ENCODE peak calls at places on chromosomes 13 and 19, in nine cellular contexts. T is RWPE1, L is fibroblast of lung, M is neuronal stem cell, J is GM12864, S is omental fat pad, D is head of caudate nucleus, G is activated T-cell treated with anti-CD3 and anti-CD28 coated beads for 4 hours, E is heart right ventricle. A is an unnamed sample.
A peak's percentile ranks its signal among the peaks of the same experiment; 100 is the strongest.

GRCh38 chr13:95624020-95624419 is 20.5 kb downstream of the DZIP1 start:
- DNase-seq in T (peak; percentile 42), L (peak; percentile 72), M (peak; percentile 51), J (peak; percentile 12), S (no peak), D (peak; percentile 18), G (peak; percentile 1), E (no peak), A (no peak)

GRCh38 chr13:26716984-26717383 is 43.6 kb downstream of the GPR12 start:
- DNase-seq in T (no peak), L (no peak), M (no peak), J (no peak), S (no peak), D (no peak), G (no peak), E (no peak), A (no peak)

GRCh38 chr13:28636677-28637317 is 22.1 kb upstream of the POMP start:
- DNase-seq in T (peak; percentile 45), L (peak; percentile 75), M (peak; percentile 38), J (no peak), S (no peak), D (peak; percentile 66), G (peak; percentile 15), E (no peak), A (no peak)

GRCh38 chr19:55973982-55974381 is 12.6 kb upstream of the NLRP5 start:
- DNase-seq in T (no peak), L (no peak), M (no peak), J (no peak), S (no peak), D (no peak), G (no peak), E (no peak), A (no peak)

GRCh38 chr13:113112893-113113845 is 7.6 kb downstream of the F7 start:
- DNase-seq in T (no peak), L (no peak), M (no peak), J (no peak), S (no peak), D (no peak), G (no peak), E (no peak), A (no peak)

GRCh38 chr19:7925171-7925837 is 631 bp downstream of the CTXN1 start:
- DNase-seq in T (peak; percentile 53), L (peak; percentile 71), M (peak; percentile 94), J (no peak), S (peak; percentile 82), D (peak; percentile 73), G (peak; percentile 70), E (peak; percentile 76), A (peak; percentile 75)

GRCh38 chr13:53250272-53250875 is 221.8 kb downstream of the OLFM4 start:
- DNase-seq in T (peak; percentile 53), L (peak; percentile 78), M (peak; percentile 80), J (peak; percentile 30), S (no peak), D (peak; percentile 19), G (no peak), E (no peak), A (no peak)

GRCh38 chr19:6108721-6109633 is 1.3 kb downstream of the RFX2 start:
- DNase-seq in T (peak; percentile 31), L (peak; percentile 69), M (no peak), J (no peak), S (peak; percentile 66), D (peak; percentile 29), G (peak; percentile 72), E (peak; percentile 57), A (no peak)

GRCh38 chr13:72221276-72221962 is 354.4 kb upstream of the DACH1 start:
- DNase-seq in T (peak; percentile 16), L (no peak), M (no peak), J (no peak), S (no peak), D (no peak), G (no peak), E (no peak), A (no peak)

GRCh38 chr13:113647351-113648217 is 10.4 kb downstream of the ATP4B start:
- DNase-seq in T (peak; percentile 39), L (peak; percentile 54), M (no peak), J (no peak), S (peak; percentile 57), D (peak; percentile 92), G (no peak), E (peak; percentile 90), A (no peak)

GRCh38 chr13:30832845-30833332 is 73.2 kb upstream of the MEDAG start:
- DNase-seq in T (peak; percentile 77), L (no peak), M (no peak), J (no peak), S (peak; percentile 36), D (no peak), G (no peak), E (peak; percentile 44), A (no peak)

GRCh38 chr13:97391201-97391600 is 42.8 kb upstream of the RAP2A start:
- DNase-seq in T (no peak), L (no peak), M (no peak), J (no peak), S (no peak), D (no peak), G (no peak), E (no peak), A (no peak)

GRCh38 chr19:1862424-1863307 is 713 bp downstream of the KLF16 start:
- DNase-seq in T (no peak), L (no peak), M (no peak), J (no peak), S (no peak), D (no peak), G (peak; percentile 48), E (peak; percentile 61), A (no peak)

GRCh38 chr19:35905178-35905727 is 2.8 kb downstream of the TYROBP start:
- DNase-seq in T (no peak), L (no peak), M (no peak), J (no peak), S (no peak), D (no peak), G (no peak), E (no peak), A (no peak)

GRCh38 chr19:55319786-55320185 is 5.4 kb downstream of the TMEM150B start:
- DNase-seq in T (peak; percentile 43), L (peak; percentile 35), M (peak; percentile 72), J (no peak), S (no peak), D (peak; percentile 53), G (no peak), E (peak; percentile 55), A (no peak)

GRCh38 chr19:28880735-28881401 is 332.1 kb downstream of the UQCRFS1 start:
- DNase-seq in T (no peak), L (no peak), M (no peak), J (no peak), S (no peak), D (no peak), G (no peak), E (no peak), A (no peak)

GRCh38 chr19:48844472-48844871 is 8.2 kb upstream of the HSD17B14 start:
- DNase-seq in T (peak; percentile 50), L (peak; percentile 68), M (no peak), J (no peak), S (no peak), D (no peak), G (no peak), E (no peak), A (no peak)

GRCh38 chr13:47862841-47863240 is 138.2 kb downstream of the SUCLA2 start:
- DNase-seq in T (no peak), L (no peak), M (no peak), J (no peak), S (no peak), D (no peak), G (no peak), E (no peak), A (no peak)

GRCh38 chr13:66410314-66410713 is 819.8 kb downstream of the PCDH9 start:
- DNase-seq in T (no peak), L (no peak), M (no peak), J (no peak), S (no peak), D (no peak), G (no peak), E (no peak), A (no peak)

GRCh38 chr13:32650705-32651311 is 64.6 kb downstream of the PDS5B start:
- DNase-seq in T (peak; percentile 25), L (peak; percentile 83), M (peak; percentile 33), J (peak; percentile 60), S (no peak), D (peak; percentile 56), G (peak; percentile 43), E (no peak), A (peak; percentile 51)

GRCh38 chr19:40525234-40526051 is 51.2 kb upstream of the SHKBP1 start:
- DNase-seq in T (no peak), L (no peak), M (no peak), J (no peak), S (no peak), D (no peak), G (no peak), E (no peak), A (no peak)

GRCh38 chr13:66831317-66831716 is 398.8 kb downstream of the PCDH9 start:
- DNase-seq in T (no peak), L (no peak), M (no peak), J (no peak), S (no peak), D (no peak), G (no peak), E (no peak), A (no peak)